ENCODE peak calls at places on chromosome 13, in four cellular contexts. E, Y, L and J are unnamed samples.

GRCh38 chr13:97226013-97226412 is 3.9 kb downstream of the MBNL2 start:
- DNase-seq in E (no peak), Y (no peak), L (no peak), J (no peak)

GRCh38 chr13:29111446-29111845 is 291.3 kb downstream of the MTUS2 start:
- DNase-seq in E (no peak), Y (no peak), L (no peak), J (no peak)

GRCh38 chr13:112893570-112894422 is 75.2 kb upstream of the MCF2L start:
- DNase-seq in E (peak), Y (peak), L (no peak), J (no peak)

GRCh38 chr13:40656358-40656757 is 10.1 kb downstream of the FOXO1 start:
- DNase-seq in E (no peak), Y (no peak), L (no peak), J (no peak)

GRCh38 chr13:46041335-46041934 is 11.1 kb downstream of the ZC3H13 start:
- DNase-seq in E (no peak), Y (no peak), L (no peak), J (no peak)

GRCh38 chr13:114017028-114017630 is 43.3 kb upstream of the C13orf46 start:
- DNase-seq in E (no peak), Y (peak), L (no peak), J (no peak)

GRCh38 chr13:22592515-22592914 is 588.3 kb upstream of the SGCG start:
- DNase-seq in E (no peak), Y (no peak), L (no peak), J (no peak)

GRCh38 chr13:98810746-98811145 is 58.3 kb upstream of the SLC15A1 start:
- DNase-seq in E (no peak), Y (no peak), L (no peak), J (no peak)

GRCh38 chr13:32261567-32261966 is 53.6 kb downstream of the ZAR1L start:
- DNase-seq in E (peak), Y (no peak), L (no peak), J (no peak)

GRCh38 chr13:41398494-41399190 is 58.7 kb upstream of the RGCC start:
- DNase-seq in E (no peak), Y (no peak), L (no peak), J (no peak)

GRCh38 chr13:56837161-56837560 is 303.6 kb upstream of the PRR20A start:
- DNase-seq in E (no peak), Y (no peak), L (no peak), J (no peak)

GRCh38 chr13:35527451-35527850 is 51.0 kb upstream of the MAB21L1 start:
- DNase-seq in E (no peak), Y (peak), L (no peak), J (no peak)

GRCh38 chr13:106523566-106523965 is 11.9 kb downstream of the EFNB2 start:
- DNase-seq in E (no peak), Y (no peak), L (no peak), J (no peak)

GRCh38 chr13:110331362-110331761 is 24.3 kb downstream of the COL4A2 start:
- DNase-seq in E (no peak), Y (no peak), L (no peak), J (peak)

GRCh38 chr13:30121666-30122065 is 185.7 kb downstream of the KATNAL1 start:
- DNase-seq in E (no peak), Y (no peak), L (no peak), J (no peak)

GRCh38 chr13:33578786-33579185 is 239.2 kb upstream of the RFC3 start:
- DNase-seq in E (no peak), Y (no peak), L (no peak), J (no peak)

GRCh38 chr13:99722931-99723330 is 221.7 kb downstream of the TM9SF2 start:
- DNase-seq in E (no peak), Y (no peak), L (peak), J (no peak)

GRCh38 chr13:109344552-109345157 is 441.7 kb downstream of the IRS2 start:
- DNase-seq in E (no peak), Y (no peak), L (no peak), J (no peak)

GRCh38 chr13:86882835-86883234 is 788.3 kb upstream of the SLITRK5 start:
- DNase-seq in E (no peak), Y (no peak), L (no peak), J (no peak)

GRCh38 chr13:113139580-113139979 is 17.0 kb downstream of the F10 start:
- DNase-seq in E (no peak), Y (no peak), L (no peak), J (no peak)

GRCh38 chr13:24223341-24224231 is 63.1 kb downstream of the SPATA13 start:
- DNase-seq in E (no peak), Y (peak), L (no peak), J (no peak)

GRCh38 chr13:97175041-97175440 is 47.1 kb upstream of the MBNL2 start:
- DNase-seq in E (no peak), Y (no peak), L (no peak), J (no peak)

GRCh38 chr13:76723551-76724232 is 162.5 kb downstream of the KCTD12 start:
- DNase-seq in E (peak), Y (no peak), L (no peak), J (no peak)

DNA sequence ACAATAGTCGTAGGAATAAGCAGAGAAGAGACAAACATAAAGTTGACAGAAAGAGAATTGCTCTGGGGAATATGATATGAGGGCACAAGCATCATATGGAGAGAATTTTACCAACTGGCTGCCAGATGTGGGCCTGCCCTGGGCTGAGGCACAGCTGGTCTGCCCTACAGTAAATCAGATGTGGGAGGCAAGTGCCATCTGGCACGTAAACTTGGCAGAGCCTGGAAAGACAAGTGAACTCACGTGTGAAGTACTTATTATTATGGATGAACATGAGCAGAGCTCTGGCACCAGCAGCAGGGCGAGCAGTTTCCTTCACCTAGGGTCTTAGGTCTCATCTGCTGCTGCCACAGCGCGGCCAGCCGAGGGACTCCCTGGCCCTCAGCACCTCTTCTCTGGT is 20.6 kb downstream of the PCDH8 start:
- DNase-seq in E (no peak), Y (peak), L (no peak), J (no peak)
- TF ChIP-seq POLR2AphosphoS5 in E (no peak), Y (no peak), L (no peak), J (no peak)

GRCh38 chr13:44365008-44365407 is 8.6 kb upstream of the SERP2 start:
- DNase-seq in E (no peak), Y (no peak), L (no peak), J (no peak)
- H3K4me3 ChIP-seq in E (no peak), Y (no peak), L (no peak), J (no peak)

DNA sequence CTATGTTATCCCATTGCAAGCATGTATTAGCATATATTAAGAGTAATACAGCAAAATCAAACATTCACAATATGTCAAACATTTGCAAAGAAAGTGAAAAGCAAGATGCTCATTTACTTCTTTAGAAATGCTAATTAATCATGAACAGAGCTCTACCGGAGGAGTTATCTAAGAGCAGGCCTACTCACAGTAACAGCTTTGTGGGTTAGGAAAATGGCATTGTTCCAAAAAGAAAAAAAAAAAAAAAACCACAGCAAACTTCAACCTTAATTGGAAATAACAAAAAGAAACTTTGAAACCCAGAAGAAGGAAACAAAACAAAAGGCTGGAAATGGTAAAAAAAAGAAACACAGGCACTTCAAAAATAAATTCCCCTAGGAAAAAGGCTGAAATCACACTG is 1236.7 kb upstream of the SPRY2 start:
- DNase-seq in E (no peak), Y (no peak), L (no peak), J (no peak)
- H3K27ac ChIP-seq in E (no peak), Y (no peak), L (no peak), J (no peak)

GRCh38 chr13:27159806-27160563 is 11.6 kb downstream of the USP12 start:
- DNase-seq in E (no peak), Y (no peak), L (no peak), J (no peak)
- TF ChIP-seq POLR2AphosphoS5 in E (no peak), Y (no peak), L (no peak), J (no peak)

GRCh38 chr13:77784531-77784930 is 87.0 kb downstream of the SLAIN1 start:
- DNase-seq in E (no peak), Y (no peak), L (no peak), J (no peak)

GRCh38 chr13:77779461-77780272 is 82.2 kb downstream of the SLAIN1 start:
- DNase-seq in E (peak), Y (no peak), L (peak), J (no peak)

GRCh38 chr13:77776704-77777103 is 79.2 kb downstream of the SLAIN1 start:
- DNase-seq in E (no peak), Y (no peak), L (no peak), J (no peak)

GRCh38 chr13:77786888-77787287 is 89.4 kb downstream of the SLAIN1 start:
- DNase-seq in E (no peak), Y (no peak), L (no peak), J (no peak)

DNA sequence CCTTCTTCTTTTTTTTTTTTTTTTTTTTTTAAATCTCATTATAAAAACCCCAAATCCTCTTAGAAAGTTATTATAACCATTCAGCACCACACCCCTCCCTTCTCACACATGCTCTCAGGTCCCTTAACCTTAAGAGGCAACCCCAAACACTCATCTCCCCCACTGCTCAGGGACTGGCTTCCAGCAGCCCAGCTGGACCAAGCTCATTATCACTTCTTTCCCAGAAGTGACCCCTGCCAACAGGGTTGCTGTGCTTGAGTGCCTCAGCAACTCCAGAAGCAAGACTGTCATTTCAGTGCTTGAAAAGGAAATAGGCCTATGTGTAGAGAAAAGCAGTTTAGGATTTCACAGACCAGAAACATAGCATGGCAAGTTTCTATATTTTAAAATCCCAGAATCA is 84.3 kb downstream of the SLAIN1 start:
- DNase-seq in E (no peak), Y (no peak), L (no peak), J (no peak)
- H3K4me3 ChIP-seq in E (no peak), Y (no peak), L (no peak), J (no peak)

GRCh38 chr13:20960663-20961309 is 58.2 kb upstream of the XPO4 start:
- DNase-seq in E (peak), Y (no peak), L (no peak), J (no peak)
- H3K27ac ChIP-seq in E (no peak), Y (no peak), L (no peak), J (no peak)

GRCh38 chr13:79604752-79605151 is 123.8 kb downstream of the NDFIP2 start:
- DNase-seq in E (no peak), Y (no peak), L (no peak), J (no peak)
- TF ChIP-seq POLR2AphosphoS5 in E (no peak), Y (no peak), L (no peak), J (no peak)

DNA sequence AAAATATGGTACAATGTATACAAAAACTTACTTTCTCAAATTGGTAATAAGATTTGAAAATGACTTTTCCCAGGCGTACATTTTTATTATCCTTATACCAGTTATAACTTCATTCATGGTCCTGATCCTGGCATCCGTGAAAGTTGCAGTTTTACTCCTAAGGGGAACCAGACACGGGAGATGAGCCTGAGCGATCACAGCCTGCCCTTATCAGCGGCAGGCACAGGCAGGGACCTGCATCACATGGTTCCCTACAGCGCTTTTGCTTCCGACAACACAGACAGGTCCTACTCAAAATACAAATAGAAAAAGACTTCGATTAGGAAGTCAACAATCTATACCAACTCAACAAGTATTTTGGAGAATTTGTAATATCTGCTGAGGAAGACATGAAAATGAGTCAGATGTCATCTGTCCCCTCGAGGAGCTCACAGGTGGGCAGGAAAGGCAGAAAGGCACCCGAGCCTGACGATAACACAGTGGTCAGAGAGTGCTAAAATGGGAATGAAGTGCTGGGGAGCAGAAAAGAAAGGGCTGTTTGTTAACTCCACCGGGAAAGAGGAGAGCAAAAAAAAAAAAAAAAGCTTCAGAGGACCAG is 93.4 kb downstream of the ABCC4 start:
- DNase-seq in E (no peak), Y (no peak), L (no peak), J (no peak)
- H3K4me3 ChIP-seq in E (no peak), Y (no peak), L (peak), J (no peak)

GRCh38 chr13:95160112-95160906 is 140.9 kb downstream of the ABCC4 start:
- DNase-seq in E (no peak), Y (no peak), L (no peak), J (no peak)
- H3K27ac ChIP-seq in E (no peak), Y (no peak), L (no peak), J (no peak)